ENCODE peak calls at places on chromosomes 1 and 21, in six cellular contexts. D is H1, B is GM12891, G is GM12878, H is K562, T is HepG2. Q is an unnamed sample.

GRCh38 chr1:202023033-202023433 is 12.6 kb downstream of the ELF3 start:
- DNase-seq in D (no peak), B (no peak), G (no peak), H (no peak), T (no peak), Q (no peak)

GRCh38 chr1:62237361-62237760 is 42.7 kb downstream of the L1TD1 start:
- DNase-seq in D (no peak), B (no peak), G (no peak), H (no peak), T (no peak), Q (no peak)

GRCh38 chr1:178491721-178492120 is 5.0 kb downstream of the CLEC20A start:
- DNase-seq in D (no peak), B (no peak), G (no peak), H (no peak), T (no peak), Q (no peak)

GRCh38 chr1:220879090-220879508 is at the start of gene HLX:
- DNase-seq in D (no peak), B (peak; percentile 53), G (no peak), H (peak; percentile 96), T (no peak), Q (peak; percentile 69)

GRCh38 chr1:43781574-43781973 is 74.2 kb downstream of the ST3GAL3 start:
- DNase-seq in D (no peak), B (no peak), G (no peak), H (no peak), T (no peak), Q (no peak)

GRCh38 chr21:45301521-45302081 is 13.9 kb upstream of the POFUT2 start:
- DNase-seq in D (no peak), B (no peak), G (no peak), H (no peak), T (no peak), Q (no peak)

GRCh38 chr1:151534662-151535278 is 5.3 kb upstream of the TUFT1 start:
- DNase-seq in D (no peak), B (peak; percentile 63), G (no peak), H (peak; percentile 76), T (peak; percentile 53), Q (peak; percentile 56)

GRCh38 chr21:38777015-38777414 is 28.7 kb upstream of the ETS2 start:
- DNase-seq in D (no peak), B (no peak), G (no peak), H (no peak), T (no peak), Q (no peak)

GRCh38 chr1:190205713-190206112 is 272.0 kb downstream of the BRINP3 start:
- DNase-seq in D (no peak), B (no peak), G (no peak), H (no peak), T (no peak), Q (no peak)

GRCh38 chr1:240149488-240150094 is 57.9 kb downstream of the FMN2 start:
- DNase-seq in D (no peak), B (no peak), G (no peak), H (peak; percentile 9), T (peak; percentile 17), Q (no peak)

GRCh38 chr21:43299441-43300277 is 127.3 kb downstream of the SIK1 start:
- DNase-seq in D (no peak), B (no peak), G (no peak), H (no peak), T (peak; percentile 87), Q (no peak)

GRCh38 chr1:19452221-19452663 is 33.1 kb downstream of the CAPZB start:
- DNase-seq in D (no peak), B (no peak), G (no peak), H (no peak), T (no peak), Q (no peak)

GRCh38 chr1:109319114-109319513 is 12.3 kb upstream of the MYBPHL start:
- DNase-seq in D (no peak), B (no peak), G (no peak), H (no peak), T (no peak), Q (no peak)

GRCh38 chr1:15843826-15844572 is 3.5 kb upstream of the SPEN start:
- DNase-seq in D (no peak), B (no peak), G (no peak), H (no peak), T (no peak), Q (no peak)

GRCh38 chr21:33402011-33402979 is 918 bp upstream of the IFNGR2 start:
- DNase-seq in D (no peak), B (peak; percentile 56), G (no peak), H (peak; percentile 55), T (no peak), Q (peak; percentile 67)
- TF ChIP-seq TAF1 in D (peak; percentile 39), B (no peak), G (no peak), H (no peak), T (no peak), Q (no peak)

GRCh38 chr1:165392634-165393571 is 36.4 kb upstream of the LMX1A start:
- DNase-seq in D (no peak), B (peak; percentile 71), G (peak; percentile 64), H (peak; percentile 92), T (peak; percentile 35), Q (peak; percentile 74)
- TF ChIP-seq POLR2AphosphoS5 in D (no peak), B (no peak), G (no peak), H (no peak), T (no peak), Q (no peak)

GRCh38 chr1:6613361-6614018 is at the start of gene PHF13:
- DNase-seq in D (peak; percentile 98), B (peak; percentile 99), G (peak; percentile 92), H (peak; percentile 99), T (peak; percentile 97), Q (peak; percentile 99)
- TF ChIP-seq POLR2A in D (no peak), B (no peak), G (peak; percentile 71), H (peak; percentile 78), T (no peak), Q (peak; percentile 46)

GRCh38 chr1:6328696-6329095 is 64.9 kb downstream of the ACOT7 start:
- DNase-seq in D (no peak), B (no peak), G (no peak), H (no peak), T (no peak), Q (no peak)

GRCh38 chr1:6329392-6329791 is 64.2 kb downstream of the ACOT7 start:
- DNase-seq in D (no peak), B (no peak), G (no peak), H (no peak), T (no peak), Q (no peak)

GRCh38 chr1:6329851-6330250 is 63.7 kb downstream of the ACOT7 start:
- DNase-seq in D (no peak), B (no peak), G (no peak), H (no peak), T (no peak), Q (no peak)

GRCh38 chr1:6331543-6332246 is 61.9 kb downstream of the ACOT7 start:
- DNase-seq in D (no peak), B (no peak), G (no peak), H (no peak), T (no peak), Q (no peak)

DNA sequence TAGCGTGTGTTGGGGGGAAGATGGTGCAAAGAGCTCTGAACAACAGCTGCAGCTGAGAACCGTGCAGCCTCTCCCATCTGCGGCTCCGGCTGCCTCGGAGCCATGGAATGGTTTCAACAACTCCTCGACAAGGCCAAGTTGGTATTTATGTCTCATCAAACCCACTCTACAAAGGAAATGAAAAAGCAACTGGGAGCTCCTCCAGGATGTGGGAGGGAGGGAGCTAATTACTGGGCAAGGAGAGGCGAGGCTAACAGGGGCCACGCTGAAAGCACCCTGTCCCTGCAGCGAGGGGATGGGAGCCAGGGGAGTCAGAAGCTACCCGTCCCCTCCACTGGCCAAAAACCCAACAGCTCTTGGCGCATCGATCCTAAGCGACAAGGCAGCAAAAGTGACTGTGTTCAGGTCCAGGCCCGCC is 63.1 kb downstream of the ACOT7 start:
- DNase-seq in D (no peak), B (no peak), G (no peak), H (no peak), T (no peak), Q (no peak)
- TF ChIP-seq TAF1 in D (no peak), B (no peak), G (no peak), H (no peak), T (no peak), Q (no peak)

DNA sequence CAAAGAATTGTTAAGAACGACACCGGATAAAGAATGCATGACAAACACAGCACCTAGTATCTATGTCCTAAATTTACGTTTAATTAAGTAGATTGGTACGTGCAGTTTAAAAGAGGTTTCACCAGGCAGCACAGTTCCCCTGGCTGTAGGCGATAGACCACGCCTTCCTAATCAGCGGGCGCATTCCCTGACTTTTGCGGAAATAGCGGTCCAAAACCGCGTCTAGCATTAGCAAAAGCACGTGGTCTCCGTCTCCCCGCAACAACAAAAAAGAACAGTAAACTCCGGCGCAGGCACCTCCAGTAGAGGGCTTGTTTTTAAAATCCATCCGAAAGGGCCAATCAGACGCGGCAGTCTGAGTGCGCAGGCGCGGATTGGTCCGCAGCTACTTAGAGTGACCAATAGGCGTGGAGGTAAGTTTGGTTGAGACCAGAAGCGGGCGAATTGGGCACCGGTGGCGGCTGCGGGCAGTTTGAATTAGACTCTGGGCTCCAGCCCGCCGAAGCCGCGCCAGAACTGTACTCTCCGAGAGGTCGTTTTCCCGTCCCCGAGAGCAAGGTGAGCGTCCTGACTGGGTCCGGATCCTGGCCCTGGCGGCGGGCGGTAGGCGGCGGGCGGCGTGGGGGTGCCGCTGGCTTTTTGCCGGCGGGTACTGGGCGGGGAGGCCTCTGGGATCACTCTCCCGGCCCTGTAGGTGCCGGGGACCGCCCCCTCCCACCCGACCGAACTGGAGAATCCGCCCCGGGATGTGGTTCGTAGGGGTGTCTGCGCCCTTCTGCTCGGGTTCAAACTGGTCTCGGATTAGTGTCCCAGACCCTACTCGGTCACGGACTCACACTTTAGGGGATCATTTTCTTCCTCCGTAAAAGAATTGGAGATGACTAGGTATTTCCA is at the start of gene CENPF:
- DNase-seq in D (peak; percentile 98), B (peak; percentile 93), G (peak; percentile 91), H (peak; percentile 99), T (peak; percentile 98), Q (peak; percentile 90)
- TF ChIP-seq POLR2AphosphoS5 in D (peak; percentile 76), B (no peak), G (no peak), H (peak; percentile 58), T (peak; percentile 55), Q (no peak)

GRCh38 chr1:225427249-225428065 is at the start of gene LBR:
- DNase-seq in D (no peak), B (peak; percentile 47), G (no peak), H (peak; percentile 45), T (no peak), Q (no peak)
- TF ChIP-seq POLR2A in D (no peak), B (no peak), G (peak; percentile 72), H (peak; percentile 62), T (no peak), Q (peak; percentile 51)

Q was measured in GM12892.